ENCODE peak calls at places on chromosomes 7 and 10, in four cellular contexts. Y is astrocyte of the spinal cord; Z is NCI-H526 treated with DMSO at 0.1 percent for 48 hours; I is activated naive CD8-positive, alpha-beta T cell treated with anti-CD3 and anti-CD28 coated beads, Interleukin-2, amount 50 U/mL, for 24 hours. P is an unnamed sample.

GRCh38 chr10:123930340-123931001 is 38.9 kb upstream of the CPXM2 start:
- DNase-seq in Y (peak; percentile 1), Z (no peak), I (no peak), P (peak; percentile 25)

GRCh38 chr10:126013489-126014281 is 117.3 kb downstream of the FANK1 start:
- DNase-seq in Y (peak; percentile 91), Z (no peak), I (peak; percentile 8), P (no peak)

GRCh38 chr7:106206826-106207541 is 77.8 kb downstream of the NAMPT start:
- DNase-seq in Y (no peak), Z (no peak), I (no peak), P (no peak)

GRCh38 chr7:2776353-2776752 is 67.8 kb downstream of the GNA12 start:
- DNase-seq in Y (no peak), Z (no peak), I (no peak), P (no peak)

GRCh38 chr7:38574121-38574520 is 57.1 kb downstream of the AMPH start:
- DNase-seq in Y (peak; percentile 67), Z (no peak), I (no peak), P (no peak)

GRCh38 chr7:1055084-1055450 is 10.7 kb downstream of the GPR146 start:
- DNase-seq in Y (peak; percentile 64), Z (no peak), I (no peak), P (no peak)

GRCh38 chr7:55325371-55325792 is 39.8 kb upstream of the LANCL2 start:
- DNase-seq in Y (peak; percentile 91), Z (no peak), I (no peak), P (peak; percentile 57)

GRCh38 chr7:31102151-31102972 is 50.3 kb downstream of the ADCYAP1R1 start:
- DNase-seq in Y (no peak), Z (no peak), I (no peak), P (no peak)

GRCh38 chr10:80421369-80422220 is 13.2 kb downstream of the PRXL2A start:
- DNase-seq in Y (no peak), Z (peak; percentile 55), I (no peak), P (no peak)

GRCh38 chr10:26015092-26015491 is 81.1 kb downstream of the MYO3A start:
- DNase-seq in Y (no peak), Z (no peak), I (no peak), P (no peak)

GRCh38 chr10:77911535-77912123 is 14.9 kb downstream of the DLG5 start:
- DNase-seq in Y (no peak), Z (no peak), I (no peak), P (no peak)

GRCh38 chr10:2929457-2929856 is 137.9 kb upstream of the PFKP start:
- DNase-seq in Y (no peak), Z (no peak), I (no peak), P (no peak)

GRCh38 chr7:44580945-44581344 is 1.1 kb downstream of the TMED4 start:
- DNase-seq in Y (no peak), Z (no peak), I (no peak), P (no peak)

GRCh38 chr10:11858093-11858492 is 34.9 kb downstream of the PROSER2 start:
- DNase-seq in Y (no peak), Z (no peak), I (no peak), P (no peak)

GRCh38 chr7:40796723-40797122 is 661.9 kb downstream of the SUGCT start:
- DNase-seq in Y (no peak), Z (no peak), I (no peak), P (no peak)

GRCh38 chr7:50552921-50553320 is 12.3 kb downstream of the DDC start:
- DNase-seq in Y (peak; percentile 51), Z (no peak), I (no peak), P (no peak)

GRCh38 chr10:101397140-101397539 is 43.2 kb downstream of the BTRC start:
- DNase-seq in Y (peak; percentile 63), Z (no peak), I (no peak), P (no peak)

GRCh38 chr10:55305281-55305680 is 504.2 kb upstream of the PCDH15 start:
- DNase-seq in Y (no peak), Z (no peak), I (no peak), P (no peak)

GRCh38 chr10:44774676-44775401 is 136.3 kb upstream of the TMEM72 start:
- DNase-seq in Y (peak; percentile 30), Z (no peak), I (no peak), P (no peak)

P was measured in GOT3.